ENCODE peak calls at places on chromosome 3, in eight cellular contexts. I is GM03348; H is omental fat pad; Y is anterior cingulate cortex; B is stimulated activated CD4-positive, alpha-beta T cell treated with anti-CD3 and anti-CD28 coated beads, Interleukin-4, amount 100 ng/mL, for 4 hours; N is hepatocyte; J is activated T-helper 1 cell treated with Interleukin-2 at 50 U/mL for 16 hours; F is glutamatergic neuron. X is an unnamed sample.

GRCh38 chr3:69359339-69359893 is 26.5 kb downstream of the FRMD4B start:
- DNase-seq in I (no peak), H (no peak), Y (no peak), B (no peak), N (no peak), J (no peak), F (no peak), X (no peak)

GRCh38 chr3:45079715-45080114 is 53.6 kb downstream of the CLEC3B start:
- DNase-seq in I (no peak), H (no peak), Y (no peak), B (no peak), N (no peak), J (no peak), F (no peak), X (no peak)

GRCh38 chr3:197408177-197408957 is 110.0 kb upstream of the DLG1 start:
- DNase-seq in I (no peak), H (no peak), Y (no peak), B (no peak), N (peak), J (no peak), F (no peak), X (no peak)

GRCh38 chr3:173588547-173588946 is 191.0 kb downstream of the NLGN1 start:
- DNase-seq in I (no peak), H (no peak), Y (no peak), B (no peak), N (no peak), J (no peak), F (no peak), X (no peak)

GRCh38 chr3:47315069-47315647 is 32.4 kb downstream of the KLHL18 start:
- DNase-seq in I (no peak), H (no peak), Y (no peak), B (no peak), N (no peak), J (no peak), F (no peak), X (peak)

GRCh38 chr3:15796771-15797599 is 794 bp downstream of the ANKRD28 start:
- DNase-seq in I (no peak), H (no peak), Y (peak), B (no peak), N (peak), J (no peak), F (no peak), X (peak)

GRCh38 chr3:147161833-147162232 is 244.5 kb downstream of the ZIC4 start:
- DNase-seq in I (no peak), H (no peak), Y (no peak), B (no peak), N (no peak), J (no peak), F (no peak), X (no peak)

GRCh38 chr3:56835626-56836025 is 33.9 kb upstream of the ARHGEF3 start:
- DNase-seq in I (no peak), H (no peak), Y (no peak), B (no peak), N (no peak), J (no peak), F (no peak), X (peak)

GRCh38 chr3:72372161-72372560 is 476.1 kb downstream of the SHQ1 start:
- DNase-seq in I (no peak), H (no peak), Y (no peak), B (no peak), N (no peak), J (no peak), F (no peak), X (no peak)

GRCh38 chr3:38084019-38084968 is 45.3 kb downstream of the DLEC1 start:
- DNase-seq in I (peak), H (no peak), Y (no peak), B (no peak), N (peak), J (no peak), F (peak), X (peak)

GRCh38 chr3:118882353-118882947 is 152.2 kb downstream of the IGSF11 start:
- DNase-seq in I (peak), H (peak), Y (peak), B (peak), N (peak), J (peak), F (peak), X (peak)

GRCh38 chr3:186162221-186162620 is 53.3 kb upstream of the ETV5 start:
- DNase-seq in I (no peak), H (no peak), Y (peak), B (no peak), N (no peak), J (no peak), F (no peak), X (peak)

GRCh38 chr3:136326316-136326715 is 76.2 kb downstream of the PCCB start:
- DNase-seq in I (no peak), H (no peak), Y (no peak), B (no peak), N (no peak), J (no peak), F (no peak), X (no peak)

GRCh38 chr3:150225986-150226385 is 182.1 kb upstream of the TSC22D2 start:
- DNase-seq in I (no peak), H (no peak), Y (no peak), B (no peak), N (no peak), J (no peak), F (no peak), X (no peak)

GRCh38 chr3:111859061-111859973 is at the start of gene PHLDB2:
- DNase-seq in I (peak), H (no peak), Y (no peak), B (peak), N (peak), J (peak), F (peak), X (peak)

GRCh38 chr3:161069441-161070251 is 35.5 kb downstream of the B3GALNT1 start:
- DNase-seq in I (peak), H (no peak), Y (peak), B (no peak), N (no peak), J (no peak), F (no peak), X (peak)

GRCh38 chr3:71581451-71581980 is 2.0 kb downstream of the FOXP1 start:
- DNase-seq in I (peak), H (no peak), Y (no peak), B (peak), N (peak), J (peak), F (peak), X (no peak)

X was measured in fibroblast of mammary gland.